ENCODE peak calls at places on chromosomes 7 and 10, in four cellular contexts. Z, S, B and P are unnamed samples.

GRCh38 chr7:151692721-151693120 is 173.0 kb upstream of the RHEB start:
- DNase-seq in B (no peak), S (no peak), Z (peak; percentile 64), P (no peak)

GRCh38 chr10:29634764-29635625 is at the start of gene SVIL:
- DNase-seq in B (no peak), Z (peak; percentile 86), S (no peak), P (peak; percentile 89)

GRCh38 chr7:37255327-37255944 is 193.2 kb downstream of the ELMO1 start:
- DNase-seq in Z (no peak), B (no peak), S (no peak), P (no peak)

GRCh38 chr7:23938937-23939552 is 229.0 kb downstream of the STK31 start:
- DNase-seq in B (peak; percentile 29), S (no peak), Z (no peak), P (no peak)

GRCh38 chr7:35384761-35385700 is 131.1 kb upstream of the TBX20 start:
- DNase-seq in S (no peak), B (no peak), Z (peak; percentile 89), P (no peak)

GRCh38 chr7:140672382-140673062 is at the start of gene ADCK2:
- DNase-seq in Z (peak; percentile 46), S (no peak), B (peak; percentile 75), P (peak; percentile 66)

GRCh38 chr10:71323407-71323806 is 4.3 kb downstream of the SLC29A3 start:
- DNase-seq in B (no peak), S (no peak), Z (no peak), P (no peak)

GRCh38 chr10:131891196-131891928 is 9.4 kb upstream of the PPP2R2D start:
- DNase-seq in B (no peak), Z (no peak), S (no peak), P (no peak)

GRCh38 chr7:82164813-82165212 is 278.8 kb downstream of the CACNA2D1 start:
- DNase-seq in S (peak; percentile 37), B (no peak), Z (peak; percentile 35), P (no peak)

GRCh38 chr7:100726998-100727761 is 6.2 kb upstream of the ZAN start:
- DNase-seq in Z (no peak), S (peak; percentile 92), B (no peak), P (no peak)

GRCh38 chr7:95250591-95250990 is 73.7 kb downstream of the PON1 start:
- DNase-seq in Z (no peak), S (no peak), B (no peak), P (no peak)

GRCh38 chr10:72221278-72221677 is 5.2 kb upstream of the ASCC1 start:
- DNase-seq in Z (no peak), S (no peak), B (no peak), P (no peak)

GRCh38 chr7:3887071-3887691 is 586.1 kb downstream of the SDK1 start:
- DNase-seq in B (no peak), Z (no peak), S (no peak), P (no peak)

GRCh38 chr10:124722812-124723783 is 21.1 kb downstream of the FAM53B start:
- DNase-seq in B (peak; percentile 51), S (no peak), Z (peak; percentile 61), P (peak; percentile 73)

GRCh38 chr7:127809285-127809702 is 157.3 kb downstream of the SND1 start:
- DNase-seq in Z (no peak), S (peak; percentile 30), B (no peak), P (no peak)

GRCh38 chr10:59625842-59626522 is 83.7 kb downstream of the SLC16A9 start:
- DNase-seq in B (peak; percentile 51), S (peak; percentile 11), Z (peak; percentile 29), P (peak; percentile 27)

GRCh38 chr10:3074985-3075600 is 7.7 kb downstream of the PFKP start:
- DNase-seq in Z (no peak), S (no peak), B (no peak), P (no peak)

GRCh38 chr7:48298779-48299178 is 127.5 kb downstream of the ABCA13 start:
- DNase-seq in Z (no peak), B (no peak), S (no peak), P (no peak)

GRCh38 chr7:4610768-4611467 is 71.2 kb upstream of the FOXK1 start:
- DNase-seq in S (no peak), B (peak; percentile 52), Z (peak; percentile 39), P (peak; percentile 42)

GRCh38 chr7:137539111-137539715 is 195.7 kb upstream of the PTN start:
- DNase-seq in Z (no peak), B (no peak), S (peak; percentile 54), P (no peak)

GRCh38 chr10:99532687-99533495 is at the start of gene NKX2-3:
- DNase-seq in Z (peak; percentile 58), B (no peak), S (no peak), P (peak; percentile 90)

GRCh38 chr10:70053896-70054641 is 1.4 kb downstream of the MACROH2A2 start:
- DNase-seq in B (no peak), S (no peak), Z (peak; percentile 29), P (peak; percentile 84)

GRCh38 chr7:140525741-140526140 is 46.4 kb upstream of the MKRN1 start:
- DNase-seq in Z (no peak), S (peak; percentile 12), B (peak; percentile 32), P (no peak)

GRCh38 chr10:50917486-50917885 is 32.1 kb upstream of the A1CF start:
- DNase-seq in B (no peak), S (peak; percentile 35), Z (no peak), P (no peak)

DNA sequence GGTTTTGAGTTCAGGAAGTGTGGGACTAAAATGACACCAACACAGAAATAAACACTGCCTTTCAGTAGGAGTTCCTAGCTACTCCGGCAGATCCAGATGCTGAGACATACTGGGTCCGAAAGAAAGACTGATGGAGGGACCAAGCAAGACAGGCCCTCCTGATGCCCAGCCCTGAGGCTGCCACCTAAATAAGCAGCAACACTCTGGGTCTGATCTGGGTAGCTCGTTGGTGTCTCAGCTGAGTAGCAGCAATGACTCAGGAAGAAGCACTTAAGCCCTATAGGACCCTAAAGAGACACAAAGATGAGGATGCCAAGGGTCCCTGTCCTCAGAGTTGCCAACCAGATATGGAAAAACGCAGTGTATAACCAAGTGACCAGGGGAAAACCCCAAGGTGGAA is 190.7 kb downstream of the FAM107B start:
- DNase-seq in B (no peak), Z (no peak), S (no peak), P (no peak)
- TF ChIP-seq CTCF in B (no peak), Z (no peak), S (no peak), P (no peak)

GRCh38 chr10:43846187-43846680 is 197.6 kb upstream of the ZNF32 start:
- DNase-seq in Z (peak; percentile 78), B (peak; percentile 82), S (peak; percentile 64), P (peak; percentile 36)
- H3K4me3 ChIP-seq in Z (peak overlapping the region; percentile 8), B (peak overlapping the region; percentile 54), S (no peak overlapping the region), P (no peak overlapping the region)

GRCh38 chr7:132558815-132559214 is 17.5 kb downstream of the PLXNA4 start:
- DNase-seq in Z (no peak), S (no peak), B (no peak), P (no peak)

GRCh38 chr7:132560105-132560504 is 16.2 kb downstream of the PLXNA4 start:
- DNase-seq in B (no peak), Z (no peak), S (no peak), P (no peak)

GRCh38 chr7:132554446-132554845 is 21.8 kb downstream of the PLXNA4 start:
- DNase-seq in S (no peak), Z (no peak), B (no peak), P (no peak)

GRCh38 chr7:132560825-132561529 is 15.3 kb downstream of the PLXNA4 start:
- DNase-seq in B (no peak), Z (no peak), S (no peak), P (no peak)

DNA sequence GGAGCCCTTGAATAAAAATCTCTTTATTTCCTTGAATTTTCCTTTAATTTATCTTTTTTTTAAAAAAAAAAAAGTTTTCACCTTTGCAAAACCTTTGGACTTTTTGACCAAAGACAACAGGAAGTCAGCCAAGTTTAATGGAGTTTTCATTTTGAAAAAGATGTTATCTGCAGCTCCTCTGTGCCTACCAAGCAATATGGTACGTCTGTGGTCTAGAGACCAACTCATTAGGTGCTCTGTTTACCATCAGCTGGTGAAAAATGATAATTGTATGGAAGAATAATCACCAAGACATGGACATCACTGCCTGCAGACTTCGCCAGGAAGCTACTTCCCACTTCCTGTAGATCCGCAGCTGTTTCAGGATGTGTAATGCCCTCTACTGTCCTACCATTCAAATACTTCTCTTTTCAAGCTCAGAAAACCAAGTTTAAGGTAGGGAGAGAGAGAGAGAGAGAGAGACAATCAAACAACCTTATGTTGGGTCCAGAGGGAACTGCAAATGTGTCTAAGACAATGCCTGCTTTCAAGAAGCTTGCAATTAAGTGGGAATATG is 18.7 kb downstream of the PLXNA4 start:
- DNase-seq in B (no peak), Z (no peak), S (no peak), P (no peak)
- TF ChIP-seq CTCF in B (peak; percentile 24), Z (no peak), S (no peak), P (no peak)

DNA sequence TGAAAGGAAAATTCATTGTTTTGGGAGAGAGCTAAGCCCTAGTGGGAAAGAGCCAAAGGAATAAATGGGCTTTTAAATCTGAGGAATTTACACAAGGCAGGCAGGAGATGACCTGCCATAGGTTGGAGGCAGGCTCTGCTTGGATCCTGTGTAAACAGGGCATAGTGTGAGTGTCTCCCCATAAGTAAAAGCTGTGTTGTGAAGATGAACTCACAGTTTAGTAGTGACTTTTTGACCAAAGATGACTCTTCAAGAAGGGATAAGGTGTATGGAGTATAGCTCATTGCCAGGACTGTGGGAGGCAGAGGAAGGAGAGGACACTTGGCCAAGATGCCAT is 63.2 kb downstream of the KAT6B start:
- DNase-seq in B (no peak), S (no peak), Z (no peak), P (no peak)
- H3K4me3 ChIP-seq in B (no peak overlapping the region), S (no peak overlapping the region), Z (no peak overlapping the region), P (no peak overlapping the region)

GRCh38 chr10:46220872-46221538 is 65.8 kb upstream of the ANTXRL start:
- DNase-seq in B (no peak), S (no peak), Z (no peak), P (peak; percentile 45)
- TF ChIP-seq CTCF in B (no peak), S (no peak), Z (no peak), P (no peak)

GRCh38 chr7:134787720-134788119 is 8.3 kb downstream of the CALD1 start:
- DNase-seq in Z (no peak), B (no peak), S (no peak), P (no peak)
- H3K4me3 ChIP-seq in Z (no peak overlapping the region), B (no peak overlapping the region), S (no peak overlapping the region), P (no peak overlapping the region)

GRCh38 chr7:64621656-64622055 is 44.3 kb upstream of the ZNF107 start:
- DNase-seq in S (no peak), Z (no peak), B (no peak), P (no peak)
- TF ChIP-seq CTCF in S (no peak), Z (no peak), B (no peak), P (no peak)